ENCODE peak calls at places on chromosome 11, in six cellular contexts. G, N, Y, R, C and H are unnamed samples.

GRCh38 chr11:103676413-103676812 is 360.0 kb upstream of the DDI1 start:
- DNase-seq in G (no peak), N (no peak), Y (peak), R (no peak), C (no peak), H (no peak)

GRCh38 chr11:28877366-28877765 is 769.2 kb downstream of the METTL15 start:
- DNase-seq in G (no peak), N (no peak), Y (no peak), R (no peak), C (peak), H (no peak)

GRCh38 chr11:3169235-3169951 is 4.3 kb upstream of the OSBPL5 start:
- DNase-seq in G (no peak), N (peak), Y (peak), R (no peak), C (peak), H (peak)

GRCh38 chr11:83249972-83250593 is 36.1 kb downstream of the CCDC90B start:
- DNase-seq in G (no peak), N (no peak), Y (peak), R (no peak), C (peak), H (no peak)

GRCh38 chr11:115334932-115335788 is 169.1 kb downstream of the CADM1 start:
- DNase-seq in G (no peak), N (no peak), Y (peak), R (no peak), C (peak), H (no peak)

GRCh38 chr11:91970604-91971003 is 254.0 kb upstream of the FAT3 start:
- DNase-seq in G (no peak), N (no peak), Y (no peak), R (no peak), C (no peak), H (no peak)

GRCh38 chr11:70670684-70671034 is 272.3 kb downstream of the CTTN start:
- DNase-seq in G (no peak), N (no peak), Y (no peak), R (no peak), C (no peak), H (no peak)

GRCh38 chr11:114202011-114202609 is 94.1 kb upstream of the NNMT start:
- DNase-seq in G (no peak), N (no peak), Y (peak), R (no peak), C (no peak), H (no peak)